ENCODE peak calls at places on chromosomes 13 and 19, in four cellular contexts. A is K562, I is GM12891, T is GM12878. U is an unnamed sample.
A peak's percentile ranks its signal among the peaks of the same experiment; 100 is the strongest.

GRCh38 chr13:113905018-113905417 is 41.1 kb upstream of the GAS6 start:
- DNase-seq in A (no peak), I (no peak), T (no peak), U (no peak)

GRCh38 chr19:9956956-9957355 is 20.6 kb upstream of the OLFM2 start:
- DNase-seq in A (no peak), I (no peak), T (no peak), U (no peak)

GRCh38 chr19:588093-588742 is 1.5 kb upstream of the HCN2 start:
- DNase-seq in A (peak; percentile 76), I (peak; percentile 62), T (no peak), U (no peak)

GRCh38 chr13:59384154-59384553 is 779.6 kb downstream of the DIAPH3 start:
- DNase-seq in A (no peak), I (no peak), T (no peak), U (no peak)

GRCh38 chr13:93244141-93244917 is 17.7 kb downstream of the GPC6 start:
- DNase-seq in A (peak; percentile 30), I (no peak), T (no peak), U (no peak)

GRCh38 chr13:20901668-20902437 is 693 bp downstream of the XPO4 start:
- DNase-seq in A (peak; percentile 77), I (peak; percentile 12), T (no peak), U (peak; percentile 70)

GRCh38 chr19:49560358-49560900 is 19.9 kb downstream of the NOSIP start:
- DNase-seq in A (peak; percentile 47), I (no peak), T (no peak), U (peak; percentile 26)

GRCh38 chr13:20191902-20192469 is 752 bp downstream of the GJB2 start:
- DNase-seq in A (no peak), I (peak; percentile 37), T (no peak), U (no peak)

GRCh38 chr19:46714523-46715106 is 2.3 kb downstream of the PRKD2 start:
- DNase-seq in A (no peak), I (peak; percentile 84), T (no peak), U (no peak)

GRCh38 chr13:109665211-109665610 is 121.2 kb downstream of the IRS2 start:
- DNase-seq in A (no peak), I (no peak), T (no peak), U (no peak)

GRCh38 chr13:26699197-26699490 is 61.4 kb downstream of the GPR12 start:
- DNase-seq in A (no peak), I (no peak), T (no peak), U (no peak)

GRCh38 chr13:113027095-113027494 is 58.1 kb downstream of the MCF2L start:
- DNase-seq in A (no peak), I (no peak), T (no peak), U (no peak)

GRCh38 chr13:109773276-109773675 is 13.1 kb downstream of the IRS2 start:
- DNase-seq in A (peak; percentile 60), I (no peak), T (no peak), U (no peak)

GRCh38 chr19:29630661-29631060 is 24.6 kb downstream of the POP4 start:
- DNase-seq in A (no peak), I (no peak), T (no peak), U (no peak)

GRCh38 chr13:98224557-98224956 is 47.5 kb upstream of the RNF113B start:
- DNase-seq in A (no peak), I (no peak), T (no peak), U (no peak)

GRCh38 chr13:32019612-32020233 is 11.9 kb upstream of the FRY start:
- DNase-seq in A (peak; percentile 28), I (peak; percentile 44), T (peak; percentile 17), U (peak; percentile 74)

GRCh38 chr13:35832551-35832950 is 298.6 kb downstream of the DCLK1 start:
- DNase-seq in A (no peak), I (no peak), T (no peak), U (no peak)

GRCh38 chr19:14505488-14506239 is 9.7 kb upstream of the GIPC1 start:
- DNase-seq in A (peak; percentile 83), I (peak; percentile 82), T (no peak), U (peak; percentile 65)

GRCh38 chr19:47729799-47730520 is 15.4 kb upstream of the NOP53 start:
- DNase-seq in A (peak; percentile 98), I (no peak), T (no peak), U (peak; percentile 13)

GRCh38 chr19:47726467-47726866 is 13.2 kb downstream of the EHD2 start:
- DNase-seq in A (no peak), I (no peak), T (no peak), U (peak; percentile 75)

GRCh38 chr19:47730521-47730889 is 14.8 kb upstream of the NOP53 start:
- DNase-seq in A (no peak), I (no peak), T (no peak), U (no peak)

GRCh38 chr19:47730910-47731309 is 14.4 kb upstream of the NOP53 start:
- DNase-seq in A (no peak), I (no peak), T (no peak), U (no peak)

GRCh38 chr19:47729468-47729798 is 15.9 kb upstream of the NOP53 start:
- DNase-seq in A (peak; percentile 85), I (no peak), T (no peak), U (no peak)
- TF ChIP-seq SPI1 in A (no peak), I (no peak), T (no peak), U (no peak)

DNA sequence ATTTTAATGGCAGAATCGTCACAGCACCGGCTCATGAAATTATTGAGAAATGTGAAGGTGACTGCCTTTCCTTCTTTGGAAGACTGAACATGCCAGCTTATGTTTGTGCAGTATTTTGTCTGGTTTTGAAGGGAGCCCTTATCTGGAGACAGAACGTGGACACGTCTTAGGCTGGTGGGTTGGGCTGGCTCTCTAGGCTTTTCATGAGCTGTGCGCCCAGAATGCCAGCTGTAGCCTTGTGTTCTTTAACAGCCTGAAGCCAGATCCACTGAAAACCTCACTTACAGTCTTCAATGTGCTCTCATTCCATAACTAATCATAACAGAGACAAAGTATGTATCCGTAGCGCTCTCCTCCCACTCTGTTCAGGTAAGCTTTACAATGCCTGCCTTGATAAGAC is 184.4 kb upstream of the HTR2A start:
- DNase-seq in A (no peak), I (no peak), T (no peak), U (no peak)
- TF ChIP-seq SPI1 in A (no peak), I (no peak), T (no peak), U (no peak)

GRCh38 chr19:51019544-51019925 is at the start of gene KLK10:
- DNase-seq in A (no peak), I (no peak), T (no peak), U (no peak)
- TF ChIP-seq SPI1 in A (no peak), I (no peak), T (no peak), U (no peak)

GRCh38 chr13:95614641-95615245 is 29.8 kb downstream of the DZIP1 start:
- DNase-seq in A (no peak), I (no peak), T (no peak), U (no peak)

GRCh38 chr13:95620498-95621140 is 23.9 kb downstream of the DZIP1 start:
- DNase-seq in A (no peak), I (no peak), T (no peak), U (no peak)

GRCh38 chr13:95615539-95615938 is 29.0 kb downstream of the DZIP1 start:
- DNase-seq in A (no peak), I (no peak), T (no peak), U (no peak)
- TF ChIP-seq SPI1 in A (no peak), I (no peak), T (no peak), U (no peak)

DNA sequence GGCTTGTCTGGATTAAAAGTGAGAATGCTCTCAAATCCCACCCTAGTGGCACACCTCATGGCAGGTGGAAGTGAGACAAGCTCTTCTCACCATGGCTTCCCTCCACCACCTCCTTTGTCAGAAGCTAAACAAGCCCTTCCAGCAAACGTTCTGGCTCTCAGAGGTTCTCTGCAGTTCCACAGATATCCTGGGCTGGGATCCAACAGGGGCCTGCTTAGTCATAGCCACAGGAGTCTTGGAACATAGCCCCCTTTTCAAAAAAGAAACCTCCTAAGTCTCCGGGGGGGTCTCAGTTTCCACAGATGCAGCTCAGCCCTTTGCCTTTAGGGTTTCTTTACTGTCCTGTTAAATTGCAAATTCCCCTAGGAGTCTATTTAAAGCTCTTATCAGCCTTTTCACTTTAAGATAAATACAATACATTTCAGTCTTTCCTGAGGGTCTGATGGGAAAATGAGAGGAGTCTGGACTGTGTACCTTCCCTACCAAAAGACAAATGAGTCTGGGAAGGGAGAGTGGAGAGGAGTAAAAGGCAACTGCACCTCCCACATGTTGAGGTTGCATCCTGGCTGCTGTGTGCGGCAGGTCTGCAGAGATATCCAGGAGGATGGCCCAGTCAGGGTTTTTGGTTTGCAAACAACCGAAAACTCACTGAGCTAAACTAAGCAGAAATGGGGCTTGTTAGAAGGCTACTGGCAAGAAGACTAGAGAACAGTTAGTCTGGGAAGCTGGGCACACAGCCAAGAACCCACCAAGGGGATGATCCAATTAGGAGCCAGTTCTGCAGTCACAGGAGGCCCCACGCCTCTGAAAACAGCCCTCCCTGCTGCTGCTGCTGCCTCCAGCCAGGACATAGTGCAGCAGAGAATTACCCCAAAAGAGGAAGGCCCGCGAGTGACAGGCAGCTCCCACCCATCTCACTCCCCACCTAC is 41.4 kb upstream of the SERP2 start:
- DNase-seq in A (no peak), I (no peak), T (no peak), U (no peak)
- TF ChIP-seq SPI1 in A (peak; percentile 54), I (no peak), T (no peak), U (peak; percentile 58)

GRCh38 chr19:18496167-18496979 is 25.5 kb downstream of the ELL start:
- DNase-seq in A (peak; percentile 64), I (peak; percentile 55), T (no peak), U (peak; percentile 74)
- TF ChIP-seq SPI1 in A (no peak), I (no peak), T (no peak), U (no peak)

DNA sequence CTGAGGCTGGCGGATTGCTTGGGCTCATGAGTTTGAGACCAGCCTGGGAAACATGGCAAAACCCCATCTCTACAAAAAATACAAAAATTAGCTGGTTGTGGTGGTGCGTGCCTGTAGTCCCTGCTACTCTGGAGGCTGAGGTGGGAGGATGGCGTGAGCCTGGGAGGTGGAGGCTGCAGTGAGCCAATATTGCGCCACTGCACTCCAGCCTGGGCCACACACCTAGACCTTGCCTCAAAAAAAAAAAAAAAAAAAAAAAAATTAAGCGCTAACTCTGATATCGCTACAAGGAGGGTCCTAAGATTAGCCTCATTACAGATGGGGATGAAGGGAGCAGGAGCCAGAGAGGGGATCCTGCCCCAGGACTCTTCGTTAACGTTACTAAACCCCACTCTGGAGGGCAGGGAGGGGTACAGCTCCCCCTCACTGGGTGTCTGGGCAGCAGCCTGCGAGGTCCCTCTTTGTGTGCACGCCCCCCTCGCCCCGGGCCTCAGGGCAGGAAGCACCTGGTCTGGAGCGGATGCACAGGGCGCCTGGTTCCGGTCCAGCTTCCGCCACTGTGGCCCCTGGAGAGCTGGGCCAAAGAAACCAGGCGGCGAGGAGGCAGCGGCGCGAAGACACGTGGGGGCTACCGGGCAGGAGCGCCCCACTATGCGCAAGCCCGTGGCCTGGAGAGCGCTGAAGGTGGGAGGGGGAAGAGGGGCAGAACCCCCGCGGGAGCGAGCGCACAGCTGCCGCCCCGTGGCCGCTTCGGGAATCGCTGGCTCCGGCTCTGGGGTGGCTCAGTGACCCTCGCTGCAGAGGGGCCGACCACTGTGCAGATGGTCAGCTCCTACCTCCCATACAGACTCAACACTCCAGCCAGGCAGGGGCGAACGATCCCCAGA is 1.5 kb upstream of the LYL1 start:
- DNase-seq in A (peak; percentile 82), I (peak; percentile 80), T (no peak), U (peak; percentile 97)
- TF ChIP-seq SPI1 in A (no peak), I (no peak), T (no peak), U (no peak)

GRCh38 chr19:3238066-3238561 is 13.7 kb downstream of the CELF5 start:
- DNase-seq in A (no peak), I (no peak), T (no peak), U (no peak)
- TF ChIP-seq SPI1 in A (no peak), I (no peak), T (no peak), U (no peak)

U was measured in HL-60.